ENCODE peak calls at places on chromosomes 1 and 21, in five cellular contexts. L is mesenchymal stem cell, U is H1, Q is neuronal stem cell, T is trophoblast cell. G is an unnamed sample.

GRCh38 chr1:214404154-214404553 is 123.2 kb downstream of the SMYD2 start:
- DNase-seq in Q (no peak), L (peak), U (no peak), T (no peak), G (no peak)

GRCh38 chr1:198199105-198199504 is 42.3 kb downstream of the NEK7 start:
- DNase-seq in Q (no peak), L (no peak), U (no peak), T (no peak), G (peak)

GRCh38 chr21:32597205-32597604 is 11.9 kb upstream of the TCP10L start:
- DNase-seq in L (peak), U (no peak), Q (no peak), T (peak), G (no peak)

GRCh38 chr1:23989249-23989648 is 9.1 kb upstream of the SRSF10 start:
- DNase-seq in U (no peak), L (no peak), Q (no peak), T (no peak), G (no peak)

GRCh38 chr1:204417231-204417997 is 5.8 kb upstream of the PPP1R15B start:
- DNase-seq in Q (no peak), T (peak), L (peak), U (peak), G (no peak)

GRCh38 chr1:180232521-180233043 is 2.5 kb downstream of the LHX4 start:
- DNase-seq in Q (no peak), U (no peak), T (no peak), L (no peak), G (no peak)

GRCh38 chr1:166785987-166786386 is 53.3 kb upstream of the POGK start:
- DNase-seq in T (no peak), Q (no peak), L (no peak), U (no peak), G (no peak)

GRCh38 chr1:62050165-62050564 is 144.5 kb upstream of the L1TD1 start:
- DNase-seq in T (no peak), Q (no peak), U (no peak), L (no peak), G (no peak)

GRCh38 chr1:234645474-234645953 is 35.5 kb upstream of the IRF2BP2 start:
- DNase-seq in U (no peak), L (no peak), T (peak), Q (no peak), G (no peak)

GRCh38 chr1:172815740-172816139 is 156.8 kb downstream of the FASLG start:
- DNase-seq in T (no peak), U (no peak), L (no peak), Q (no peak), G (no peak)

GRCh38 chr1:89200668-89201488 is 2.1 kb upstream of the GBP4 start:
- DNase-seq in U (no peak), Q (no peak), T (no peak), L (no peak), G (no peak)

GRCh38 chr1:199691540-199691939 is 336.0 kb upstream of the NR5A2 start:
- DNase-seq in Q (no peak), U (no peak), L (peak), T (no peak), G (no peak)

GRCh38 chr21:29295066-29295650 is 3.6 kb upstream of the BACH1 start:
- DNase-seq in L (no peak), U (no peak), Q (no peak), T (no peak), G (no peak)

GRCh38 chr1:4109626-4109940 is 209.5 kb upstream of the C1orf174 start:
- DNase-seq in U (no peak), L (no peak), T (no peak), Q (no peak), G (no peak)

GRCh38 chr1:78005755-78006154 is 1.0 kb downstream of the DNAJB4 start:
- DNase-seq in Q (no peak), U (no peak), L (peak), T (peak), G (no peak)

GRCh38 chr1:50438945-50439344 is 15.7 kb upstream of the DMRTA2 start:
- DNase-seq in U (no peak), Q (no peak), L (no peak), T (peak), G (no peak)

GRCh38 chr1:151361883-151362282 is 10.6 kb downstream of the SELENBP1 start:
- DNase-seq in Q (no peak), L (no peak), U (no peak), T (no peak), G (no peak)

GRCh38 chr1:234826352-234826751 is 216.4 kb upstream of the IRF2BP2 start:
- DNase-seq in T (no peak), U (no peak), L (no peak), Q (no peak), G (no peak)

GRCh38 chr1:225825606-225826005 is 15.7 kb downstream of the EPHX1 start:
- DNase-seq in U (no peak), Q (no peak), T (no peak), L (no peak), G (no peak)

GRCh38 chr21:27572681-27573080 is 605.8 kb upstream of the ADAMTS5 start:
- DNase-seq in Q (no peak), U (no peak), L (peak), T (peak), G (no peak)

GRCh38 chr1:98947071-98947470 is 57.6 kb downstream of the PLPPR5 start:
- DNase-seq in Q (no peak), T (no peak), L (no peak), U (no peak), G (no peak)

GRCh38 chr1:29279896-29280779 is 43.8 kb downstream of the PTPRU start:
- DNase-seq in T (no peak), Q (no peak), U (no peak), L (no peak), G (no peak)

GRCh38 chr1:38804062-38804886 is 55.3 kb downstream of the RRAGC start:
- DNase-seq in T (peak), U (peak), L (peak), Q (peak), G (peak)

GRCh38 chr1:156812293-156812990 is 4.2 kb downstream of the SH2D2A start:
- DNase-seq in T (no peak), L (no peak), Q (no peak), U (no peak), G (no peak)
- H3K4me2 ChIP-seq in T (no peak), L (no peak), Q (no peak), U (no peak), G (no peak)

GRCh38 chr1:85584923-85585322 is 4.4 kb downstream of the CCN1 start:
- DNase-seq in T (peak), U (peak), Q (no peak), L (no peak), G (no peak)
- H2BK12ac ChIP-seq in T (no peak), U (no peak), Q (no peak), L (no peak), G (no peak)

GRCh38 chr1:109388884-109389637 is 8.7 kb downstream of the SORT1 start:
- DNase-seq in U (no peak), Q (no peak), L (no peak), T (no peak), G (no peak)
- H3K4me2 ChIP-seq in U (no peak), Q (no peak), L (no peak), T (no peak), G (no peak)

GRCh38 chr1:224510880-224511645 is 76.5 kb upstream of the WDR26 start:
- DNase-seq in U (no peak), L (peak), Q (no peak), T (peak), G (no peak)

GRCh38 chr1:224513383-224513782 is 78.8 kb upstream of the WDR26 start:
- DNase-seq in Q (no peak), L (no peak), T (no peak), U (no peak), G (no peak)

GRCh38 chr1:224507771-224508523 is 73.3 kb upstream of the WDR26 start:
- DNase-seq in L (no peak), Q (no peak), T (no peak), U (no peak), G (no peak)

GRCh38 chr1:224512600-224513151 is 78.1 kb upstream of the WDR26 start:
- DNase-seq in Q (no peak), U (no peak), T (no peak), L (no peak), G (no peak)

GRCh38 chr1:224509881-224510280 is 75.3 kb upstream of the WDR26 start:
- DNase-seq in T (no peak), Q (no peak), L (peak), U (no peak), G (no peak)
- H2BK12ac ChIP-seq in T (no peak), Q (no peak), L (peak), U (no peak), G (no peak)

GRCh38 chr1:15748690-15749398 is 6.5 kb downstream of the TMEM82 start:
- DNase-seq in Q (no peak), L (no peak), U (no peak), T (peak), G (no peak)
- H3K4me2 ChIP-seq in Q (no peak), L (no peak), U (no peak), T (no peak), G (no peak)

GRCh38 chr1:53511323-53511932 is 52.2 kb downstream of the DMRTB1 start:
- DNase-seq in U (no peak), Q (no peak), T (no peak), L (no peak), G (no peak)
- H2BK12ac ChIP-seq in U (no peak), Q (peak), T (no peak), L (no peak), G (no peak)

DNA sequence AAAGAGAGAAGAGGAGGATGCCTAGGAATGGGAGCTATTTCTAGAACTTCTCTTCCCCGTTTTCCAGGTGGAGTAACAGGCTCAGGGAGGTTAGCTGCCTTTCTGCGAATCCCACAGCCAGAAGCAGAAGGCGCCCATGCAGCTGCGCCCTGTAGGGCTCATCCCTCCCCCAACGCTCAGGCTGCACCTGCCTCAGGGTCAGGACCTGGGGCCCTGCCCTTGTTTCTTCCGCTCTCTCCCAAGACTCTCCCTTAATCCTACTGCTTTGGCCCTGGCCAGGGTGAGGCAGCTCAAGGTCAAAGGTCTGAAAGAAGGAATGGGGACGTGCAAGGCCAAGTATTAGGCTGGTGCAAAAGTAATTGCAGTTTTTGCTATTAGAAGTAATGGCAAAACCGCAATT is 30.5 kb upstream of the PADI2 start:
- DNase-seq in L (no peak), T (no peak), Q (no peak), U (no peak), G (no peak)
- H3K4me2 ChIP-seq in L (no peak), T (no peak), Q (no peak), U (no peak), G (no peak)

DNA sequence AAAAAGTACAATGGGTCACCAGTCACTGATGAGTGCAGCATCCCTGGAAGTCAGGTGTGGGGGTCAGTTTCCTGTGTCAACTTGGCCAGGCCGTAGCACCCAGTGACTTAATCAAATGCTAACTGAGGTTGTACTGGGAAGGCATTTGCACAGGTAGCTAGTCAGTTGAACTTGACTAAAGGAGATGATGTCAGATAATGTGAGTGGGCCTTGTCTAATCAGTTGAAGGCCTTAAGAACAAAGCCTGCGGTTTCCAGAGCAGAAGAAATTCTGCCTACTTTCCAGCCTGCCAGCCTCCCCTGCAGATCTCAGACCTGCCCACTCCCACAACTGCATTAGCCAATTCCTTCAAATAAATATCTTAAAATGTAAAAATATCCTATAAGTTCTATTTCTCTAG is 57.1 kb downstream of the ERG start:
- DNase-seq in Q (no peak), U (no peak), L (no peak), T (no peak), G (no peak)
- H2BK12ac ChIP-seq in Q (no peak), U (no peak), L (peak), T (no peak), G (no peak)

DNA sequence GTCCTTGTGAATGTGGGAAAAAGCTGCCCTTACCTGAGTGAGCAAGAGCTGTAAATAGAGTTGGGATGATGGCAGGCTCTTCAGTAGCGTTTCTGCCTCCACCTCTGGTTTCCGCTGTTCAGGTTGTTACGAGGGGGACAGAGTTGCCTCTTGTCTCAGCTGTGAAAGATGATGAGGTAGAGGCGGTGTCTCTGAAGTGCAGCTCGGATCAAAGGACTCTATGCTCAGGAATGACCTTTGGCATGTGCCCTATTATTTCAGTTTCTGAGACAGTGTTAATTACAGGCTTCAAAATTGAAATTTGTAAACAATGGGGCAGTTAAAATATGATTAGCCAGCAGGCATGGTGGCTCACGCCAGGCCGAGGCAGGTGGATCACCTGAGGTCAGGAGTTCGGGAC is 70.3 kb downstream of the VPS26C start:
- DNase-seq in L (no peak), T (no peak), Q (no peak), U (no peak), G (no peak)
- H3K4me2 ChIP-seq in L (no peak), T (no peak), Q (no peak), U (no peak), G (no peak)

DNA sequence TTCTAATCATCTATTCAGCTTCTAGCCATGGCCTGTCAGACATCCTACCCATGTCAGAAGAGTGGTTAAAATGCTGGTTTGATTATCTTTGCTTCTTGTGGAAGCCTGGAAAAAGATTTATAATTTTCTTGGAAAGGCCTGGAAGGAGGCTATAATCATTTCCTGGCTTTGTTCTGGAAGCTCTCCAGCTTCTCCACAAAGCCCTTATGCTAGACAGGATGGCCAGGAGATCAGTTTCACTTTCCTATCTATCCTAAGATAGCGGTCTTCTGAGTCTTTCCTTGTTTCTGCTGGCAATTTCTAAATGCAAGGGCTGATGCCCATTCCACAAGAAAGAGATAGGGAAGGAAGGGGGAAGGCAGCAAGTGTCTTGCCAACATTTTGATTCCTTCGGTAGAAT is 90.9 kb upstream of the SLC44A3 start:
- DNase-seq in L (peak), Q (no peak), U (no peak), T (peak), G (no peak)
- H2BK12ac ChIP-seq in L (peak), Q (no peak), U (no peak), T (no peak), G (no peak)